ENCODE peak calls at places on chromosomes 5 and 9, in four cellular contexts. A, Y, N and S are unnamed samples.

GRCh38 chr9:40914772-40915659 is 213.5 kb downstream of the FOXD4L6 start:
- DNase-seq in A (no peak), Y (no peak), N (no peak), S (no peak)

GRCh38 chr9:126235350-126235740 is 91.3 kb upstream of the MVB12B start:
- DNase-seq in A (no peak), Y (no peak), N (no peak), S (no peak)

GRCh38 chr5:80406980-80407734 is 707 bp upstream of the ZFYVE16 start:
- DNase-seq in A (no peak), Y (no peak), N (no peak), S (no peak)

GRCh38 chr9:79542735-79543504 is 28.8 kb upstream of the TLE4 start:
- DNase-seq in A (no peak), Y (no peak), N (no peak), S (no peak)

GRCh38 chr5:65017636-65018035 is 248.9 kb downstream of the CWC27 start:
- DNase-seq in A (no peak), Y (peak; percentile 81), N (no peak), S (no peak)

GRCh38 chr5:150511641-150512367 is 3.9 kb downstream of the NDST1 start:
- DNase-seq in A (peak; percentile 64), Y (peak; percentile 73), N (peak; percentile 59), S (no peak)

GRCh38 chr5:10913846-10914245 is 152.8 kb upstream of the DAP start:
- DNase-seq in A (no peak), Y (peak; percentile 93), N (peak; percentile 86), S (peak; percentile 66)

GRCh38 chr5:96226941-96227552 is 206.0 kb downstream of the PCSK1 start:
- DNase-seq in A (no peak), Y (peak; percentile 95), N (peak; percentile 94), S (peak; percentile 90)

GRCh38 chr5:34734321-34734720 is 78.2 kb downstream of the RAI14 start:
- DNase-seq in A (no peak), Y (no peak), N (no peak), S (no peak)

GRCh38 chr5:137501846-137502406 is 2.8 kb upstream of the SPOCK1 start:
- DNase-seq in A (no peak), Y (no peak), N (no peak), S (no peak)

GRCh38 chr5:159792180-159792579 is 124.1 kb upstream of the ADRA1B start:
- DNase-seq in A (no peak), Y (no peak), N (no peak), S (no peak)

GRCh38 chr9:15262581-15262980 is 44.4 kb downstream of the TTC39B start:
- DNase-seq in A (no peak), Y (no peak), N (no peak), S (no peak)

GRCh38 chr5:148702019-148702596 is 47.8 kb upstream of the HTR4 start:
- DNase-seq in A (no peak), Y (no peak), N (no peak), S (no peak)
- TF ChIP-seq CTCF in A (no peak), Y (no peak), N (no peak), S (no peak)

GRCh38 chr9:95181845-95182244 is 135.7 kb downstream of the FANCC start:
- DNase-seq in A (no peak), Y (no peak), N (no peak), S (no peak)

GRCh38 chr9:95185931-95186330 is 131.6 kb downstream of the FANCC start:
- DNase-seq in A (no peak), Y (no peak), N (no peak), S (no peak)

GRCh38 chr9:95181226-95181818 is 136.2 kb downstream of the FANCC start:
- DNase-seq in A (no peak), Y (peak; percentile 19), N (no peak), S (no peak)

GRCh38 chr9:95177617-95178016 is 139.9 kb downstream of the FANCC start:
- DNase-seq in A (no peak), Y (no peak), N (no peak), S (no peak)

GRCh38 chr9:95182854-95183563 is 134.5 kb downstream of the FANCC start:
- DNase-seq in A (peak; percentile 65), Y (peak; percentile 51), N (no peak), S (no peak)
- TF ChIP-seq CTCF in A (peak; percentile 14), Y (peak; percentile 48), N (no peak), S (peak; percentile 1)

GRCh38 chr9:85142461-85143401 is 473.2 kb downstream of the NTRK2 start:
- DNase-seq in A (no peak), Y (no peak), N (no peak), S (no peak)
- TF ChIP-seq CTCF in A (no peak), Y (peak; percentile 45), N (peak; percentile 30), S (peak; percentile 25)

GRCh38 chr9:91758491-91758981 is 191.5 kb downstream of the ROR2 start:
- DNase-seq in A (peak; percentile 84), Y (peak; percentile 33), N (no peak), S (no peak)
- TF ChIP-seq CTCF in A (peak; percentile 76), Y (peak; percentile 80), N (peak; percentile 82), S (peak; percentile 84)

GRCh38 chr5:71782771-71783770 is 64.0 kb downstream of the CARTPT start:
- DNase-seq in A (peak; percentile 89), Y (peak; percentile 81), N (no peak), S (peak; percentile 43)
- TF ChIP-seq CTCF in A (peak; percentile 61), Y (peak; percentile 82), N (peak; percentile 86), S (peak; percentile 86)